ENCODE peak calls at places on chromosome 2, in six cellular contexts. I, E, A, R, C and Y are unnamed samples. For H3K36me3, the result is how much of the 10 kb centered on the place peaks cover.

GRCh38 chr2:26325851-26326250 is 20.1 kb upstream of the SELENOI start:
- DNase-seq in C (no peak), R (no peak), E (no peak), A (no peak), I (no peak), Y (no peak)

GRCh38 chr2:20209373-20210109 is 15.4 kb downstream of the SDC1 start:
- DNase-seq in R (no peak), C (no peak), A (peak), I (no peak), E (no peak), Y (no peak)

GRCh38 chr2:174025271-174026121 is 60.3 kb upstream of the SP3 start:
- DNase-seq in C (no peak), R (peak), I (peak), E (no peak), A (peak), Y (peak)

GRCh38 chr2:24183369-24184069 is 8.7 kb downstream of the FAM228A start:
- DNase-seq in A (no peak), E (no peak), R (no peak), C (no peak), I (no peak), Y (no peak)

GRCh38 chr2:229974271-229974670 is 52.0 kb downstream of the FBXO36 start:
- DNase-seq in I (no peak), R (no peak), C (no peak), A (no peak), E (no peak), Y (peak)

GRCh38 chr2:8125741-8126691 is 555.8 kb upstream of the ID2 start:
- DNase-seq in I (no peak), C (no peak), E (no peak), A (no peak), R (peak), Y (no peak)

GRCh38 chr2:64212801-64213321 is 68.6 kb upstream of the PELI1 start:
- DNase-seq in R (no peak), A (no peak), C (no peak), I (no peak), E (no peak), Y (no peak)

GRCh38 chr2:212145111-212145510 is 393.5 kb downstream of the ERBB4 start:
- DNase-seq in E (no peak), C (no peak), A (no peak), R (no peak), I (no peak), Y (no peak)

GRCh38 chr2:85018049-85018447 is 47.1 kb downstream of the KCMF1 start:
- DNase-seq in R (no peak), E (no peak), A (no peak), C (no peak), I (no peak), Y (no peak)

GRCh38 chr2:96977631-96978195 is 8.7 kb downstream of the FAM178B start:
- DNase-seq in A (no peak), C (no peak), R (no peak), I (no peak), E (no peak), Y (no peak)

GRCh38 chr2:26011990-26012856 is 21.7 kb upstream of the RAB10 start:
- DNase-seq in R (no peak), I (peak), E (peak), A (peak), C (no peak), Y (peak)

GRCh38 chr2:138572318-138572717 is 70.7 kb downstream of the SPOPL start:
- DNase-seq in C (no peak), A (no peak), E (no peak), R (no peak), I (no peak), Y (no peak)

GRCh38 chr2:136765736-136766323 is 485 bp downstream of the THSD7B start:
- DNase-seq in C (no peak), A (peak), I (peak), E (no peak), R (no peak), Y (no peak)

GRCh38 chr2:153870308-153870707 is 1.4 kb upstream of the GALNT13 start:
- DNase-seq in C (no peak), E (peak), I (no peak), A (no peak), R (no peak), Y (no peak)

GRCh38 chr2:118032169-118033013 is 18.5 kb upstream of the CCDC93 start:
- DNase-seq in A (no peak), E (peak), C (peak), R (peak), I (no peak), Y (peak)

DNA sequence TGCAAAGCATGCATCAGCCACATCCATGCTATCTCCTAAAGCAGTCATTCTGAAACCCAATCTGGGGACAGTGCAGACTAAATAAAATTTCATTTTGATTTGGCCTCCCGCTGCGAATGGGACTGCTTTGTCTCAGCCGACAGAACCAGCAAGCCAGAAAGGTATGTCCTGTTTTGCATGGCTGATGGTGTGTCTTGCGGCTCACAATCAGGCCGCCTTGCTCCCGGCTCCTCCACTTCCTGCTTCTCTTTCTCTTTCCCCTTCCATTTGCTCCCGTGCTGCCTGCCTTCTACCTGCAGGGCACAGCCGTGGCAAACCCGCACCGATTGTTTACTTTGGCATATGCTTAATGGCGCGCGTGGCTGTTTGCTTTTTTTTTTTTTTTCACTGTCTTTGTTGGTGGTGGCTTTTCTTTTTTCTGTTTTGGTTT is 419.5 kb upstream of the POU3F3 start:
- DNase-seq in R (no peak), E (peak), C (no peak), A (peak), I (no peak), Y (peak)
- H3K4me3 ChIP-seq in R (no peak), E (peak), C (peak), A (peak), I (no peak), Y (no peak)

DNA sequence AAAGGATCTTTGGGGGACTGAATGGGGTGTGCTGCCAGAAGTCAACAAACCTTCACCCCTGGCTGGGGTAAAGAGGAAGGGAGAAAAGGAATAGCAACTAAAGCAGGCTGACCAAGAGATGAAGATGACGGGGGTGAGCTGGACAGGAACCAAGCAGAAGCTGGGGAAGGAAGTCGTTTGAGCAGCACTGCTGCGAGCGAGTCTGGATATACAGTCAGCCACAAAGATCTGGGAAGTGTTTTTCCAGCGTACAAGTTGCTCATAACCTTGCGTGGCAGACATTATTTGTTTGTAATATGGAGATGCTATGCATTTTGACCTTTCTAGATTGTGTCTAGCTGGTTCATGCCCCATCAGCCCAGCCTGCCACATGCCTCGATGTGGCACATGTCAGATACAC is 71.2 kb downstream of the EIF2AK3 start:
- DNase-seq in R (no peak), E (no peak), I (peak), C (no peak), A (no peak), Y (no peak)
- H3K36me3 ChIP-seq in R (under half), E (under half), I (under half), C (under half), A (half or more), Y (under half)

GRCh38 chr2:236687296-236687955 is 117.8 kb downstream of the ACKR3 start:
- DNase-seq in C (no peak), R (no peak), A (no peak), I (peak), E (no peak), Y (no peak)

GRCh38 chr2:236688157-236688556 is 118.5 kb downstream of the ACKR3 start:
- DNase-seq in I (no peak), R (no peak), E (no peak), A (no peak), C (no peak), Y (no peak)

GRCh38 chr2:236689981-236690380 is 120.4 kb downstream of the ACKR3 start:
- DNase-seq in C (no peak), E (no peak), R (no peak), A (no peak), I (no peak), Y (no peak)

GRCh38 chr2:236689393-236689700 is 119.7 kb downstream of the ACKR3 start:
- DNase-seq in C (no peak), A (no peak), E (no peak), I (no peak), R (no peak), Y (no peak)

DNA sequence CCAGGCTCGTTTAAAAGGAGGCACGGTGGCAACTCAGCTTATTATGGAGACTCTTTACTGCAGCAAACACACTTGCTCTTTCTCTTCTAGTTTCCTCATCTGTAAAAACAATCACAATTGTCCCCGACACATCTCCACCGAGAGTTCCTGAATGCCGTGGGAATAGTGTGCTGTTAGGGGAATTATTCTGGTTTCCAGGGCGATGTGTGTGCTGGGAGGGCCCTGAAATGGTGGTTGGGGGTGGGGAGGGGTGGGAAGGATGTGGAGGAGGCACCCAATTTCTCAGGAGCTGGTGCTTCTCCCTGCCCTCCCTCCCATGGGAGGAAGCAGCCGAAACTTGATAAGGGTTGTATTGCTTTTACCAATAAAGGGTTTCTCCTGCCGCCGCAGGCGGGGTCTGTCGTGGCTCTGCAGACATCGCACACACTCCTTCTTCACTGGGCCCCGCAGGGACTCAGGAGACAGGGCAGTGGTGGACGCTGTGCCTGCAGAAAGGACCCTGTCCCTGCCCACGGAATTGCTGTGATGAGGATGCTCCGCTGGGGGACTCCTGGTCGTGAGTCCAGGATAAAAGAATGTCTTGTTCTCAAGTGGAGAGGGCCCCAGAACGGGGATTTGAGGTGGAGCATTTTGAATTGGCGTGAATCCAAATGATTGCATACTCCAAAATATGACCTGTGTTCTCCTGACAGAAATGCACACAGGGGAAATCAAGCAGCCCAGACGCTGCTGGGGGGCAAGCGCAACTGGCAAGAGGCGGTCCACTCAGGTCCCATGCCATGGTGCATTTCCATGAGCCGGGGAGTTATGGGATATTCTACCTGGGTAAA is 119.2 kb downstream of the ACKR3 start:
- DNase-seq in A (no peak), I (no peak), C (no peak), E (peak), R (no peak), Y (no peak)
- H3K4me3 ChIP-seq in A (no peak), I (no peak), C (no peak), E (no peak), R (no peak), Y (no peak)

DNA sequence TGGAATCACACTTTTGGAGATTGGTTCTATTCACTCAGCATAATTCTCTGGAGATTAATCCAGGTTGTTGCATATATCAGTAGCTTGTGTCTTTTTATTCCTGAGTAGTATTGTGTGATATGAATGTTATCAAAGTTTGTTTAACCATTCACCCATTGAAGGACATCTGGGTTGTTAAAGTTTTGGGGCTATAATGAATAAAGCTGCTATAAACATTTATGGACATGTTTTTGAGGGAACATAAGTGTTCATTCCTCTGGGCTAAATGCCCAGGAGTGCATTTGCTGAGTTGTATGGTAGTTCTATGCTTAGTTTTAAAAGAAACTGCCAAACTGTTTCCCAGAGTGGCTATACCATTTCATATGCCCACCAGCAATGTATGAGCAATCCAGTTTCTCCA is 21.8 kb upstream of the KCNJ13 start:
- DNase-seq in E (no peak), I (no peak), A (no peak), R (no peak), C (no peak), Y (no peak)
- H3K36me3 ChIP-seq in E (under half), I (under half), A (half or more), R (under half), C (half or more), Y (under half)

GRCh38 chr2:29115797-29116781 is 874 bp downstream of the CLIP4 start:
- DNase-seq in I (peak), A (peak), C (no peak), E (peak), R (peak), Y (peak)

GRCh38 chr2:29119211-29119610 is 4.0 kb downstream of the CLIP4 start:
- DNase-seq in C (no peak), A (no peak), E (no peak), R (no peak), I (no peak), Y (no peak)

GRCh38 chr2:29120846-29121245 is 5.6 kb downstream of the CLIP4 start:
- DNase-seq in C (no peak), I (no peak), E (no peak), A (no peak), R (no peak), Y (no peak)

GRCh38 chr2:29114841-29115609 is at the start of gene CLIP4:
- DNase-seq in C (no peak), I (peak), A (peak), R (peak), E (peak), Y (peak)

GRCh38 chr2:29117636-29118303 is 2.6 kb downstream of the CLIP4 start:
- DNase-seq in A (no peak), E (no peak), C (no peak), R (no peak), I (no peak), Y (no peak)
- H3K4me3 ChIP-seq in A (no peak), E (no peak), C (no peak), R (no peak), I (no peak), Y (no peak)

DNA sequence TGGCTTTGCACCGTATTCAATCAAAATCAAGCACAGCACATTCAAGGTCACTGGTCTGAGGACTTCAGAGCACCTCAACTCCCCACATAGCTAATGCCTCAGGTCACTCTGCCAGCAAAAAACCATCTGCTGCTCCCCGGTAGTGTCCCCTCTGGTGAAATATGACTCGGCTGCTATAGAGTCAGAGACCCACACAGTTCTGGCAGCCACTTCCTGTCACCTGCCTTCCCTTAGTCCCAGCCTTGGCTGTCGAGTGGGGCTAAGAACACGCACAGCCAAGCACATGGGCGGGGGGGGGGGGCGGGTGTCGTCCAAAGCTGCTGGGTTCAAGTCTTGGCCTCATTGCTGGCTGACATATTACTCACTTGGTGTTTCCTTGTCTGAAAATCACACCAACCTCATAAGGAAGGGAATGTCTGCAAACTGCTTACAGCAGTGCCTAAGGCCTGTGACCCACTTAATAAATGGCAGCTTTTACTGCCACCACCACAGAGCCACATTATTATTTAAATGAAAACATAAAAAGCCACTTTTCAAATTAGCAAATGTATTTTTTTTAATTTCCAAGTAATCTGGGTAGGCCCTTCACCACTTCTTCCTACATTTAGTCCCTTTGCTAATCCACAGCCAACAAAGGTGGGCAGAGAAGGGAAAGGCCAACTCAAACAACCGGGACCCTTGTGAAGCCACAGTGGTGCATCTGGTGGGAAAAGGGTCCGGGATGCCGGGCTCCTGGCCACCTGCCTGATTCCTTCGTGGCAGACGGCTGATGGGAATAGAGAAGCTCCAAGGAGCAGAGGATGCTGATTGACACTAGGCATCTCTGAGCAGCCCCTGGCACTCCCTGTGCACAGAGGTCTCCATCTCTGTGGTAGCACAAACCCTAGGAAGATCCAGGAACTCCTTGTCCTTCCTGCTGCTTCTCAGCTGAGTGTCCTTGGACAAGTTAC is 37.3 kb downstream of the POLR1A start:
- DNase-seq in C (no peak), A (no peak), R (no peak), I (no peak), E (no peak), Y (no peak)
- H3K36me3 ChIP-seq in C (half or more), A (under half), R (under half), I (under half), E (under half), Y (under half)

GRCh38 chr2:30629866-30630265 is 177.4 kb downstream of the CAPN13 start:
- DNase-seq in E (no peak), R (no peak), A (no peak), I (no peak), C (no peak), Y (no peak)
- H3K4me3 ChIP-seq in E (no peak), R (no peak), A (no peak), I (no peak), C (no peak), Y (no peak)

GRCh38 chr2:9366041-9366440 is 57.3 kb downstream of the ITGB1BP1 start:
- DNase-seq in R (no peak), A (no peak), I (no peak), E (no peak), C (no peak), Y (no peak)

GRCh38 chr2:9364791-9365497 is 58.4 kb downstream of the ITGB1BP1 start:
- DNase-seq in C (no peak), I (no peak), R (no peak), A (no peak), E (no peak), Y (no peak)

GRCh38 chr2:9365498-9366019 is 57.8 kb downstream of the ITGB1BP1 start:
- DNase-seq in C (no peak), R (no peak), E (no peak), A (no peak), I (no peak), Y (no peak)

GRCh38 chr2:9360701-9361100 is 62.6 kb downstream of the ITGB1BP1 start:
- DNase-seq in E (no peak), I (no peak), A (no peak), C (no peak), R (no peak), Y (no peak)

DNA sequence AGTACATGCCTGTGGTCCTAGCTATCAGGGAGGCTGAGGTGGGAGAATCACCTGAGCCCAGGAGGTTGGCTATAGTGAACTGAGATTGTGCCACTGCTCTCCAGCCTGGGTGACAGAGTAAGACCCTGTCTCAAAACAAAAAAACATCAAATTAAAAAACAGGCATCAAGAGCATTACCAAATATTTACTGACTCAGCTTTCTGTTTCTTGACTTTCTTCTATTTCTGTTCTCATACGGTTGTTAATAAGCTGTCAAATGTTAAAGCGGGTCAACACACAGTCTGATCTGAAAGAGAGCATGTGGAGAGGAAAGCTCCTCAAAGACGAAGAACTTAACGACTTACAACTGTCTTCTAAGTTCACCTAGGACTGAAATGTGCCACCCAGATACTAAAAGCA is 59.0 kb downstream of the ITGB1BP1 start:
- DNase-seq in I (no peak), E (no peak), C (no peak), R (no peak), A (no peak), Y (no peak)
- H3K36me3 ChIP-seq in I (under half), E (under half), C (under half), R (under half), A (under half), Y (under half)

GRCh38 chr2:108449410-108450200 is 599 bp downstream of the GCC2 start:
- DNase-seq in C (peak), E (no peak), A (no peak), R (no peak), I (no peak), Y (no peak)
- H3K4me3 ChIP-seq in C (peak), E (peak), A (peak), R (peak), I (peak), Y (peak)